ENCODE peak calls at places on chromosomes 1 and 21, in six cellular contexts. One of them, this sample, is unnamed.

GRCh38 chr1:165915480-165916395 is 88.3 kb downstream of the UCK2 start:
- DNase-seq in naive thymus-derived CD4-positive, alpha-beta T cell: no peak
- DNase-seq in adipocyte: no peak
- DNase-seq in neural progenitor cell: no peak
- DNase-seq in breast epithelium: no peak
- DNase-seq in right lobe of liver: peak; percentile 21
- DNase-seq in this sample: no peak

GRCh38 chr1:84433253-84434080 is 35.2 kb downstream of the DNASE2B start:
- DNase-seq in breast epithelium: no peak
- DNase-seq in adipocyte: peak; percentile 89
- DNase-seq in right lobe of liver: peak; percentile 56
- DNase-seq in neural progenitor cell: peak; percentile 63
- DNase-seq in naive thymus-derived CD4-positive, alpha-beta T cell: peak; percentile 72
- DNase-seq in this sample: peak; percentile 81

GRCh38 chr1:190634134-190634533 is 156.5 kb upstream of the BRINP3 start:
- DNase-seq in adipocyte: no peak
- DNase-seq in breast epithelium: no peak
- DNase-seq in naive thymus-derived CD4-positive, alpha-beta T cell: no peak
- DNase-seq in right lobe of liver: no peak
- DNase-seq in neural progenitor cell: no peak
- DNase-seq in this sample: no peak

GRCh38 chr1:77958391-77958790 is 20.5 kb downstream of the FUBP1 start:
- DNase-seq in breast epithelium: no peak
- DNase-seq in right lobe of liver: no peak
- DNase-seq in naive thymus-derived CD4-positive, alpha-beta T cell: no peak
- DNase-seq in adipocyte: peak; percentile 44
- DNase-seq in neural progenitor cell: no peak
- DNase-seq in this sample: no peak

GRCh38 chr1:93573940-93574469 is 107.6 kb downstream of the BCAR3 start:
- DNase-seq in naive thymus-derived CD4-positive, alpha-beta T cell: no peak
- DNase-seq in neural progenitor cell: no peak
- DNase-seq in breast epithelium: no peak
- DNase-seq in adipocyte: no peak
- DNase-seq in right lobe of liver: no peak
- DNase-seq in this sample: no peak

GRCh38 chr1:27388337-27389005 is 4.0 kb upstream of the GPR3 start:
- DNase-seq in neural progenitor cell: peak; percentile 77
- DNase-seq in naive thymus-derived CD4-positive, alpha-beta T cell: peak; percentile 77
- DNase-seq in adipocyte: peak; percentile 72
- DNase-seq in breast epithelium: peak; percentile 72
- DNase-seq in right lobe of liver: peak; percentile 78
- DNase-seq in this sample: peak; percentile 39

GRCh38 chr1:89069955-89070354 is 4.9 kb upstream of the GBP1 start:
- DNase-seq in right lobe of liver: no peak
- DNase-seq in neural progenitor cell: no peak
- DNase-seq in naive thymus-derived CD4-positive, alpha-beta T cell: peak; percentile 30
- DNase-seq in adipocyte: peak; percentile 34
- DNase-seq in breast epithelium: no peak
- DNase-seq in this sample: peak; percentile 41

GRCh38 chr1:118989878-118990378 is 1.8 kb upstream of the TBX15 start:
- DNase-seq in neural progenitor cell: peak; percentile 56
- DNase-seq in adipocyte: no peak
- DNase-seq in breast epithelium: no peak
- DNase-seq in right lobe of liver: no peak
- DNase-seq in naive thymus-derived CD4-positive, alpha-beta T cell: no peak
- DNase-seq in this sample: peak; percentile 96

GRCh38 chr21:16879479-16879878 is 633.4 kb upstream of the CXADR start:
- DNase-seq in naive thymus-derived CD4-positive, alpha-beta T cell: no peak
- DNase-seq in adipocyte: no peak
- DNase-seq in right lobe of liver: no peak
- DNase-seq in neural progenitor cell: no peak
- DNase-seq in breast epithelium: no peak
- DNase-seq in this sample: no peak

GRCh38 chr1:163163861-163164582 is 38.7 kb downstream of the RGS5 start:
- DNase-seq in breast epithelium: no peak
- DNase-seq in neural progenitor cell: no peak
- DNase-seq in adipocyte: peak; percentile 42
- DNase-seq in naive thymus-derived CD4-positive, alpha-beta T cell: no peak
- DNase-seq in right lobe of liver: no peak
- DNase-seq in this sample: peak; percentile 34

GRCh38 chr1:59142663-59143487 is 154.0 kb upstream of the FGGY start:
- DNase-seq in neural progenitor cell: no peak
- DNase-seq in right lobe of liver: no peak
- DNase-seq in adipocyte: peak; percentile 63
- DNase-seq in breast epithelium: no peak
- DNase-seq in naive thymus-derived CD4-positive, alpha-beta T cell: no peak
- DNase-seq in this sample: peak; percentile 92

GRCh38 chr21:33011462-33011861 is 14.3 kb upstream of the OLIG2 start:
- DNase-seq in naive thymus-derived CD4-positive, alpha-beta T cell: no peak
- DNase-seq in adipocyte: peak; percentile 22
- DNase-seq in neural progenitor cell: no peak
- DNase-seq in breast epithelium: no peak
- DNase-seq in right lobe of liver: no peak
- DNase-seq in this sample: peak; percentile 95

GRCh38 chr21:16563795-16564194 is 834.0 kb downstream of the USP25 start:
- DNase-seq in breast epithelium: peak; percentile 72
- DNase-seq in right lobe of liver: peak; percentile 54
- DNase-seq in naive thymus-derived CD4-positive, alpha-beta T cell: no peak
- DNase-seq in neural progenitor cell: peak; percentile 72
- DNase-seq in adipocyte: no peak
- DNase-seq in this sample: peak; percentile 12

GRCh38 chr1:230333590-230334446 is 92.3 kb downstream of the PGBD5 start:
- DNase-seq in adipocyte: no peak
- DNase-seq in right lobe of liver: no peak
- DNase-seq in breast epithelium: no peak
- DNase-seq in neural progenitor cell: no peak
- DNase-seq in naive thymus-derived CD4-positive, alpha-beta T cell: no peak
- DNase-seq in this sample: no peak

GRCh38 chr1:55245781-55246180 is 30.6 kb upstream of the USP24 start:
- DNase-seq in adipocyte: peak; percentile 36
- DNase-seq in breast epithelium: peak; percentile 36
- DNase-seq in right lobe of liver: no peak
- DNase-seq in naive thymus-derived CD4-positive, alpha-beta T cell: no peak
- DNase-seq in neural progenitor cell: no peak
- DNase-seq in this sample: peak; percentile 61

GRCh38 chr1:221511797-221512196 is 230.1 kb downstream of the DUSP10 start:
- DNase-seq in right lobe of liver: no peak
- DNase-seq in naive thymus-derived CD4-positive, alpha-beta T cell: no peak
- DNase-seq in breast epithelium: no peak
- DNase-seq in adipocyte: no peak
- DNase-seq in neural progenitor cell: peak; percentile 8
- DNase-seq in this sample: no peak

GRCh38 chr1:154348429-154349076 is 23.2 kb downstream of the ATP8B2 start:
- DNase-seq in right lobe of liver: no peak
- DNase-seq in breast epithelium: no peak
- DNase-seq in naive thymus-derived CD4-positive, alpha-beta T cell: no peak
- DNase-seq in neural progenitor cell: no peak
- DNase-seq in adipocyte: no peak
- DNase-seq in this sample: no peak

GRCh38 chr1:207863893-207864535 is 46.9 kb downstream of the CD34 start:
- DNase-seq in breast epithelium: no peak
- DNase-seq in adipocyte: no peak
- DNase-seq in naive thymus-derived CD4-positive, alpha-beta T cell: no peak
- DNase-seq in right lobe of liver: no peak
- DNase-seq in neural progenitor cell: no peak
- DNase-seq in this sample: no peak

GRCh38 chr1:42172394-42173133 is 8.0 kb upstream of the GUCA2A start:
- DNase-seq in naive thymus-derived CD4-positive, alpha-beta T cell: no peak
- DNase-seq in adipocyte: no peak
- DNase-seq in neural progenitor cell: no peak
- DNase-seq in right lobe of liver: peak; percentile 75
- DNase-seq in breast epithelium: peak; percentile 55
- DNase-seq in this sample: no peak

GRCh38 chr1:198605880-198606458 is 32.9 kb upstream of the PTPRC start:
- DNase-seq in adipocyte: peak; percentile 30
- DNase-seq in neural progenitor cell: peak; percentile 17
- DNase-seq in right lobe of liver: no peak
- DNase-seq in breast epithelium: no peak
- DNase-seq in naive thymus-derived CD4-positive, alpha-beta T cell: no peak
- DNase-seq in this sample: peak; percentile 29
- H3K4me1 ChIP-seq in adipocyte: peaks cover 5% of the 10 kb centered on the region
- H3K4me1 ChIP-seq in neural progenitor cell: peaks cover 15% of the 10 kb centered on the region
- H3K4me1 ChIP-seq in right lobe of liver: no peaks in the 10 kb centered on the region
- H3K4me1 ChIP-seq in breast epithelium: no peaks in the 10 kb centered on the region
- H3K4me1 ChIP-seq in naive thymus-derived CD4-positive, alpha-beta T cell: peaks cover 17% of the 10 kb centered on the region
- H3K4me1 ChIP-seq in this sample: peaks cover 44% of the 10 kb centered on the region

DNA sequence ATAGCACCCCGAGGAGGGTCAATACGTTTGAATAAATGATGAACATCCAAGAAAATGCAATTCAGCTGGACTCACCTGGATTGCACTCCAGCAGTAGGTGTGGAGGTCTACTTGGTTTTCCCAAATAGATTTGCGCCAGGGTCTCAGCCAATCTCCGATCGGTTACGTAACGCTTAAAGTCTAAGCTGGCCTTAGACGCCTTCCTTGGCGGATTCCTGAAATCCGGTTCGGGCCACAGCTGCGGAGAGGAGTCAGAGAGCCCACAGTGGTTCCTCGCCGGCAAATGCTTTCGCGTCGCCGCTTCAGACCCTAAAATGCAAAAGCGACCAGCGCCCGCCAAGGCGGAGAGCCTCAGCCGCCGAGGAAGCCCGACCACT is 322 bp downstream of the TFB2M start:
- DNase-seq in right lobe of liver: no peak
- DNase-seq in naive thymus-derived CD4-positive, alpha-beta T cell: no peak
- DNase-seq in adipocyte: no peak
- DNase-seq in neural progenitor cell: peak; percentile 85
- DNase-seq in breast epithelium: no peak
- DNase-seq in this sample: peak; percentile 83
- H3K4me1 ChIP-seq in right lobe of liver: peaks cover 12% of the 10 kb centered on the region
- H3K4me1 ChIP-seq in naive thymus-derived CD4-positive, alpha-beta T cell: peaks cover 33% of the 10 kb centered on the region
- H3K4me1 ChIP-seq in adipocyte: peaks cover 37% of the 10 kb centered on the region
- H3K4me1 ChIP-seq in neural progenitor cell: peaks cover 6% of the 10 kb centered on the region
- H3K4me1 ChIP-seq in breast epithelium: peaks cover 14% of the 10 kb centered on the region
- H3K4me1 ChIP-seq in this sample: peaks cover 38% of the 10 kb centered on the region

DNA sequence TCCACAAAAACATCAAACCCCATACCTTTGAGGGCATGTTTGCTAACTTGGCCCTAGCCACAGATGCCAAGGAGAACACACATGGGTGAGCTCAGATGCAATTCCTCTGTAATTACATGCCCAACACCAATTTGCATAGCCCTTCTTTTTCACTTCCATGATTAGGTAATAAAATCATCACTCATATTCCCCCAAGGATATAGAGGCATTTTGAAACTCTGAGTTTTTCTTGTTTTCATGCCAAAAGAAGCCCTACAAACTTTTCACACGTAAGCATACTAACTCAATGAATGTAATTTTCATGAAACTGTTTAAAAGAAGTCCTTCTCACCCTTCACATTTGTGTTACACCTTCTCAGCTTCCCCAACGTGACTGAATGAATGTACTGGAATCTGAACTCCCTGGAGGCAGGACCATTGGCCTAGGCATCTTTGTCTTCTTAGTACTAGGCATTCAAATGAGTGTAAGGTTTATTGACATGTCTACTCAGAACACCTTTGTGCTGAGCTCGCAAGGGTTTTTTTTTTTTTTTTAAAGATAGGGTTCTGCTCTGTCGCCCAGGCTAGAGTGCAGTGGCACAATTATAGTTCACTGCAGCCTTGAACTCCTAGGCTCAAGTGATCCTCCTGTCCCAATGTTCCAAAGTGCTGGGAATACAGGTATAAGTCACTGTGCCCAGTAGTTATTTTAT is 31.0 kb downstream of the FBXO42 start:
- DNase-seq in adipocyte: peak; percentile 30
- DNase-seq in naive thymus-derived CD4-positive, alpha-beta T cell: no peak
- DNase-seq in right lobe of liver: no peak
- DNase-seq in neural progenitor cell: no peak
- DNase-seq in breast epithelium: no peak
- DNase-seq in this sample: peak; percentile 29
- H3K4me1 ChIP-seq in adipocyte: peaks cover 50% of the 10 kb centered on the region
- H3K4me1 ChIP-seq in naive thymus-derived CD4-positive, alpha-beta T cell: no peaks in the 10 kb centered on the region
- H3K4me1 ChIP-seq in right lobe of liver: no peaks in the 10 kb centered on the region
- H3K4me1 ChIP-seq in neural progenitor cell: peaks cover 4% of the 10 kb centered on the region
- H3K4me1 ChIP-seq in breast epithelium: no peaks in the 10 kb centered on the region
- H3K4me1 ChIP-seq in this sample: peaks cover 23% of the 10 kb centered on the region

DNA sequence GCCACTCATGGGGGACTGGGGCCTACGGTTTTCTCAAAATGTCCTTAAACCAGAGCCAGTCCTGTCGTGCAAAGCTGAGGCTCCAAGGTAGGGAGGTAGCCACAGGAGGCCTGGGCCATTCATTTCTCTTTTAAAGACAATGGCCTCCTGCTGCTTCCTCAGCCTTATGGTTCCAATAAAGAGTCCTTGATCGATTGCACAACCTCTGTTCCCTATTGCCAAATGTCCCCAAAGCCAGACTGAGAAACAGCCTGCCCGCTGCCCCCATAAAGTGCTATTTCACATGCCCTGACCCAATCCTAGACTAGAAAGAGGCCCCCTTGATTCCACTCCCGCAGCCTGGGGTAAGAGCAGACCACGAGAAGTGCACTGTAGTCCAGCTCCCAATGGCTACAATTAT is 166.7 kb downstream of the CLIC6 start:
- DNase-seq in adipocyte: peak; percentile 95
- DNase-seq in breast epithelium: peak; percentile 61
- DNase-seq in naive thymus-derived CD4-positive, alpha-beta T cell: no peak
- DNase-seq in neural progenitor cell: no peak
- DNase-seq in right lobe of liver: peak; percentile 71
- DNase-seq in this sample: peak; percentile 71
- H3K4me1 ChIP-seq in adipocyte: peaks cover 75% of the 10 kb centered on the region
- H3K4me1 ChIP-seq in breast epithelium: peaks cover 26% of the 10 kb centered on the region
- H3K4me1 ChIP-seq in naive thymus-derived CD4-positive, alpha-beta T cell: peaks cover 15% of the 10 kb centered on the region
- H3K4me1 ChIP-seq in neural progenitor cell: no peaks in the 10 kb centered on the region
- H3K4me1 ChIP-seq in right lobe of liver: peaks cover 11% of the 10 kb centered on the region
- H3K4me1 ChIP-seq in this sample: peaks cover 49% of the 10 kb centered on the region

DNA sequence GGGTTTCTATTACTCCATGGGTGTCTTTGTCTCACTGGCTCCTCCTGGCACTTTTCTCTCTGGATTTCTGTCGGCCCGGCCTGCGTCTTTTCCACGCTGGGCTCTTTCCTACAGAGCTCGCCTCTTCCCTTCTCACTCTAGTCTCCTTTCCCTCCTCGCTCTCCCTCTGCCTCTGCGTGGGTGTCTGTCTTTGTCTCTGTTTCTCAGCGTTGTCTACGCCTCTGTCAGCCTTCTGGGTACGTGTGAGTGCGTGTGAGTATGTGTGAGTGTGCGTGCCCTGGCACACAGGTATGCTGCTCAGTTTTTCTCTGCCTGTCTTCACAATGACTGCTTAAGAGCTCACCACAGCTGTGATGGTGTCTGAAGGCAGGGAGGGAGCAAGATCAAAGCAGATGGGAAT is 77.7 kb downstream of the KIRREL1 start:
- DNase-seq in neural progenitor cell: peak; percentile 29
- DNase-seq in adipocyte: no peak
- DNase-seq in right lobe of liver: no peak
- DNase-seq in naive thymus-derived CD4-positive, alpha-beta T cell: no peak
- DNase-seq in breast epithelium: no peak
- DNase-seq in this sample: peak; percentile 29
- H3K4me1 ChIP-seq in neural progenitor cell: peaks cover 80% of the 10 kb centered on the region
- H3K4me1 ChIP-seq in adipocyte: peaks cover 33% of the 10 kb centered on the region
- H3K4me1 ChIP-seq in right lobe of liver: no peaks in the 10 kb centered on the region
- H3K4me1 ChIP-seq in naive thymus-derived CD4-positive, alpha-beta T cell: no peaks in the 10 kb centered on the region
- H3K4me1 ChIP-seq in breast epithelium: no peaks in the 10 kb centered on the region
- H3K4me1 ChIP-seq in this sample: peaks cover 30% of the 10 kb centered on the region

GRCh38 chr1:9281071-9281827 is 11.4 kb upstream of the SPSB1 start:
- DNase-seq in breast epithelium: no peak
- DNase-seq in adipocyte: peak; percentile 38
- DNase-seq in neural progenitor cell: no peak
- DNase-seq in naive thymus-derived CD4-positive, alpha-beta T cell: no peak
- DNase-seq in right lobe of liver: no peak
- DNase-seq in this sample: peak; percentile 66
- H3K4me1 ChIP-seq in breast epithelium: no peaks in the 10 kb centered on the region
- H3K4me1 ChIP-seq in adipocyte: peaks cover 45% of the 10 kb centered on the region
- H3K4me1 ChIP-seq in neural progenitor cell: peaks cover 4% of the 10 kb centered on the region
- H3K4me1 ChIP-seq in naive thymus-derived CD4-positive, alpha-beta T cell: peaks cover 24% of the 10 kb centered on the region
- H3K4me1 ChIP-seq in right lobe of liver: no peaks in the 10 kb centered on the region
- H3K4me1 ChIP-seq in this sample: peaks cover 44% of the 10 kb centered on the region

This sample was measured in GM23248.